ENCODE peak calls at places on chromosomes 6 and 20, in four cellular contexts. B is BJ, O is SK-N-SH, H is hepatocyte. I is an unnamed sample.

GRCh38 chr6:46062312-46062711 is 46.7 kb upstream of the CLIC5 start:
- DNase-seq in B (no peak), O (no peak), H (peak; percentile 69), I (peak; percentile 83)

GRCh38 chr20:14729390-14729789 is 392.0 kb upstream of the FLRT3 start:
- DNase-seq in B (no peak), O (no peak), H (no peak), I (no peak)

GRCh38 chr20:53175135-53175780 is 203.1 kb downstream of the TSHZ2 start:
- DNase-seq in B (no peak), O (no peak), H (no peak), I (no peak)

GRCh38 chr20:47051936-47052566 is 157.4 kb downstream of the EYA2 start:
- DNase-seq in B (no peak), O (no peak), H (no peak), I (no peak)

GRCh38 chr6:136706431-136706830 is 85.8 kb downstream of the MAP3K5 start:
- DNase-seq in B (no peak), O (no peak), H (no peak), I (no peak)

GRCh38 chr6:122753688-122754056 is 25.8 kb upstream of the FABP7 start:
- DNase-seq in B (no peak), O (no peak), H (no peak), I (no peak)

GRCh38 chr6:21999012-21999528 is 297.8 kb downstream of the PRL start:
- DNase-seq in B (peak; percentile 37), O (peak; percentile 61), H (peak; percentile 8), I (peak; percentile 44)

GRCh38 chr6:3194535-3195376 is 32.7 kb downstream of the TUBB2B start:
- DNase-seq in B (no peak), O (peak; percentile 85), H (no peak), I (no peak)

GRCh38 chr6:36495086-36495485 is 52.2 kb downstream of the STK38 start:
- DNase-seq in B (no peak), O (no peak), H (no peak), I (no peak)

GRCh38 chr6:160215232-160215631 is 43.4 kb downstream of the SLC22A2 start:
- DNase-seq in B (no peak), O (no peak), H (no peak), I (peak; percentile 88)

GRCh38 chr6:90411292-90411781 is 114.7 kb upstream of the BACH2 start:
- DNase-seq in B (no peak), O (no peak), H (peak; percentile 28), I (peak; percentile 99)

GRCh38 chr6:121686611-121687023 is 251.2 kb downstream of the GJA1 start:
- DNase-seq in B (no peak), O (no peak), H (no peak), I (no peak)

DNA sequence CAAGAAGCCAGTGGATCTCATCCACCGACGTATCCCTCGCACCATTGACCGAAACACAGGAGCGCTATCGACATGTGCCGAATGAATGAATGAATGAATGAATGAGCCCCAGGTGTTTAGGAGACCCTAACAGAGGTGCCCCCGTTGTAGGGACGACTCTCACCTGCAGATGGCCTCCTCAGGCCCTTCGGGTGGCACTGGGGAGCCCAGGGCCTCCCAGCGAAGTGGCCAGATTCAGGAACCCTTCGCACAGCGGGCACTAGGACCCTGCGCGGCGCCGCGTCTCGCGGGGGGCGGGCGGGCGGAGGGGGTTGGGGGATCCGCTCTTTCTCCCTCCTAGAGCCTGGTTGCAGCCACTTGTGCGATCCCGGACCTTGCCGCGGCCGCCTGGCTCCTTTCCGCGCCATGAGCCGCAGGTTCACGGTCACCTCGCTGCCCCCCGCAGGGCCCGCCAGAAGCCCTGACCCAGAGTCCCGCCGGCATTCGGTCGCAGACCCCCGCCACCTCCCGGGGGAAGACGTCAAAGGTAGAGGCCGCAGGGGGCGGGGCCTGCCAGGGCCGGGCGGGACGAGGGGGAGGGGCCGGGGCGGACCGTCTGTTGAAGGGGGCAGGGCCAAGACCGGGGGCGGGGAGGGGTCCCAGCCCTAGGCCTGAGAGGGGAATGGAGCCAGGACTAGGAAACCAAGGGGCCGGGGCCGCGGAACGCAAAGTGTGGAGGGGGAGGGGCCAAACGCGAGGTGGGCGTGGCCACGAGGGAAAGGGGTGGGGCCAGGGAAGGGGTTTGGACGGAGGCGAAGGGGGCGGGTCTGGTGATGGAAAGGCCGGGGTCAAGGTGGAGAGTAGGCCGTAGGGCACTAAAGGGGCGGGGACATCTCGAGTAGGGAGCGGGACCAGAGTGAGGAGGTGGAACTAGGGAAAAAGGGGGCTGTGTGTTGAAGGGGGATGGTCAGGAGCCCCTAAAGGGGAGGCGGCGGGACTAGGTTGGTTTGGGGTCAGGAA is 7.4 kb upstream of the SLC12A5 start:
- DNase-seq in B (no peak), O (peak; percentile 99), H (peak; percentile 59), I (no peak)
- TF ChIP-seq CTCF in B (no peak), O (no peak), H (no peak), I (no peak)

GRCh38 chr6:41527721-41528408 is 18.3 kb upstream of the FOXP4 start:
- DNase-seq in B (no peak), O (no peak), H (peak; percentile 63), I (no peak)

GRCh38 chr6:41530476-41530875 is 15.7 kb upstream of the FOXP4 start:
- DNase-seq in B (no peak), O (no peak), H (no peak), I (no peak)

GRCh38 chr6:41529970-41530369 is 16.2 kb upstream of the FOXP4 start:
- DNase-seq in B (no peak), O (no peak), H (no peak), I (no peak)

GRCh38 chr6:41529049-41529448 is 17.1 kb upstream of the FOXP4 start:
- DNase-seq in B (no peak), O (no peak), H (no peak), I (no peak)

GRCh38 chr6:41528409-41528963 is 17.7 kb upstream of the FOXP4 start:
- DNase-seq in B (no peak), O (no peak), H (no peak), I (no peak)
- H3K27me3 ChIP-seq in B (peaks cover 29% of the 10 kb centered on the region), O (no peaks in the 10 kb centered on the region), H (no peaks in the 10 kb centered on the region), I (peaks cover 2% of the 10 kb centered on the region)

DNA sequence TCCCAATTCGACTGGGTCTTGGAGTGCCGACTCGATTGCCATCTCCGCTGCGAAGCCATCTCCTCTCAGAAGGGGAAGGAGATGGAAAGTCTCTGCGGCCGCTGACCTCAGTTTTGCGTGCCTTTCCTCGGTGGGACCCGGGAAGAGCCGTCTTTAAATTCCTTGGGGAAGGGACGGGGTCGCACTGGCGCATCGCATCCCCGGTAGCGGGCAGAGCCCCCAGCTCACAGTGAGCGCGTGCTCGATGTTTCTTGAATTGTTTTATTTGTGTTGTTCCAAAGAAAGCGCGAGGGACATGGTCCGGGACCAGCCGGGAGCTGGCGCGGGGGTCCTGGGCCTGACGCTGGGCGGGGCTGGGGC is 254 bp upstream of the TIAM2 start:
- DNase-seq in B (no peak), O (no peak), H (no peak), I (no peak)
- H3K4me3 ChIP-seq in B (peak overlapping the region; percentile 91), O (peak overlapping the region; percentile 75), H (peak overlapping the region; percentile 98), I (no peak overlapping the region)

GRCh38 chr20:9467995-9468394 is 46.4 kb upstream of the LAMP5 start:
- DNase-seq in B (no peak), O (peak; percentile 44), H (no peak), I (no peak)
- TF ChIP-seq CTCF in B (peak; percentile 45), O (peak; percentile 76), H (peak; percentile 44), I (peak; percentile 51)

GRCh38 chr6:30450548-30450907 is 38.8 kb upstream of the HLA-E start:
- DNase-seq in B (no peak), O (no peak), H (no peak), I (no peak)
- H3K27me3 ChIP-seq in B (peaks cover 53% of the 10 kb centered on the region), O (peaks cover 83% of the 10 kb centered on the region), H (peaks cover 74% of the 10 kb centered on the region), I (peaks cover 66% of the 10 kb centered on the region)

DNA sequence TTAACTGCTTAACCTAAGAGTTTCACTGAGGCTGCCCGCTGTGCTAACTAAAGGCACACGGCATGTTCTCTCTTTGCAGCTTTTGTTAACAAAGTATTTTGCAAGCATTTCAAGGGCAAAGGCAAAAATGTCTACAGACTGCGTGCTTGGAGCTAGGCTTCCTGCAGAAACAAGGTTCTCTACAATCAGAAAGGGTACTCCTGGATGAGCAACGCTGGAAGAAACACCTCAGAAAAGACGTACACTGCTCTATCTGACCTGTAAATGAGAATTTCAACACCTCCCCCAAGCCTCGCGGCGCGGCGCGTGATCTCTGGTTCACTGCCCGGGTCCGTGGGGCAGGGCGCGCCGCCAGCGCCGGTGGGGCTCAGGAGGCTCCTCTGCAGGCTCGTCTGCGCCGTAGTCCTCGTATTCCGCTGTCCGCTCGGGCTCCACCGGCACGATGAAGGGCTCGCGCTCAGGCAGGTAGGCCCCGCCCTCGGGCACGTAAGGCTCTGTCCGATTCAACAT is 120.9 kb downstream of the COL12A1 start:
- DNase-seq in B (no peak), O (no peak), H (peak; percentile 76), I (peak; percentile 56)
- H3K4me3 ChIP-seq in B (no peak overlapping the region), O (no peak overlapping the region), H (peak overlapping the region; percentile 24), I (peak overlapping the region; percentile 35)

GRCh38 chr20:17680128-17680835 is 1.8 kb downstream of the RRBP1 start:
- DNase-seq in B (no peak), O (no peak), H (peak; percentile 78), I (peak; percentile 69)
- TF ChIP-seq CTCF in B (no peak), O (no peak), H (no peak), I (no peak)

GRCh38 chr20:7493311-7493710 is 446.9 kb downstream of the HAO1 start:
- DNase-seq in B (no peak), O (no peak), H (no peak), I (no peak)

GRCh38 chr20:7492257-7492656 is 448.0 kb downstream of the HAO1 start:
- DNase-seq in B (no peak), O (no peak), H (no peak), I (no peak)

GRCh38 chr20:7490288-7490687 is 450.0 kb downstream of the HAO1 start:
- DNase-seq in B (no peak), O (no peak), H (no peak), I (peak; percentile 25)
- H3K27me3 ChIP-seq in B (no peaks in the 10 kb centered on the region), O (no peaks in the 10 kb centered on the region), H (no peaks in the 10 kb centered on the region), I (no peaks in the 10 kb centered on the region)

GRCh38 chr6:128259036-128259734 is 261.2 kb downstream of the PTPRK start:
- DNase-seq in B (no peak), O (no peak), H (no peak), I (no peak)
- H3K4me3 ChIP-seq in B (no peak overlapping the region), O (no peak overlapping the region), H (no peak overlapping the region), I (no peak overlapping the region)

DNA sequence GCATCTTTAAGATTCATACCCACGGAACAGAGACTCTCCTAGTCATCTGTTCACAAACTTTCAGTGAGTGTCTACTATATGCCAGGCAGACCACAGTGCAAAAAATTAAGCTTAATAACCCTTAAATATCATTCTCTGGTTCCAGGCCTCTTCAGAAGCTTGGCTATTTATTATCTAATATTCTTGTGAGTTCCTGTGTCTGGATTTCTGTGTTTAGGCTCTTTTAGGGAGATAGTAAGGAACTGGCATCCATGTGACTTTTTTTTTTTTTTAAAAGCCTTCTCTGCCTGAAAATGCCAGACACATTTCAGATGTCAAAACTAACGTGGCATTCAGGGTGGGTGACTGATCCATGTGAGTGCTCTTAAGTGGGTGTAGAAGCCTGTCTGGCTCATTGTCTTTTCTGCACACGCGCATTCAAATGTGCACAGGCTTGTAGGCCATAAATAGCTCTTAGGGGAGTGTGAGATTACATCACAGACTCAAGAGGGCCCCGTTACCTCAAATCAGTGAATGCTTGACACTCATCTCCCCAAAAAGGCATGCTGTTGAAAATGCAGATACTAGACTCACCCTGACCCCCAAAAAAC is 141.9 kb downstream of the GMPR start:
- DNase-seq in B (no peak), O (peak; percentile 32), H (no peak), I (peak; percentile 13)
- TF ChIP-seq CTCF in B (no peak), O (no peak), H (no peak), I (no peak)

I was measured in bronchial epithelial cell.